ENCODE peak calls at places on chromosome 6, in five cellular contexts. I is GM12878, A is K562, D is GM12891, W is HepG2. N is an unnamed sample.

GRCh38 chr6:154619183-154619582 is 108.7 kb upstream of the CNKSR3 start:
- DNase-seq in A (no peak), I (no peak), W (no peak), D (no peak), N (no peak)

GRCh38 chr6:19736066-19736465 is 101.1 kb upstream of the ID4 start:
- DNase-seq in D (no peak), W (no peak), A (no peak), I (no peak), N (no peak)

GRCh38 chr6:4899249-4899648 is 104.6 kb downstream of the RPP40 start:
- DNase-seq in D (no peak), I (no peak), W (no peak), A (no peak), N (no peak)

GRCh38 chr6:22068561-22069346 is 228.1 kb downstream of the PRL start:
- DNase-seq in A (no peak), D (no peak), I (peak), W (no peak), N (no peak)

GRCh38 chr6:116461563-116462507 is 660 bp downstream of the CALHM6 start:
- DNase-seq in W (no peak), D (peak), A (no peak), I (no peak), N (peak)

GRCh38 chr6:170265655-170266054 is 25.2 kb downstream of the DLL1 start:
- DNase-seq in W (peak), A (no peak), D (no peak), I (no peak), N (no peak)

GRCh38 chr6:25035451-25036435 is 100.0 kb upstream of the RIPOR2 start:
- DNase-seq in D (no peak), W (no peak), A (no peak), I (no peak), N (no peak)

GRCh38 chr6:39344821-39345280 is 22.3 kb upstream of the KCNK16 start:
- DNase-seq in D (no peak), W (no peak), I (no peak), A (no peak), N (no peak)

GRCh38 chr6:154824076-154824475 is 90.9 kb downstream of the SCAF8 start:
- DNase-seq in W (no peak), D (no peak), A (no peak), I (no peak), N (no peak)

GRCh38 chr6:45457141-45457540 is 79.4 kb upstream of the SUPT3H start:
- DNase-seq in W (no peak), I (no peak), D (no peak), A (no peak), N (no peak)

GRCh38 chr6:2203264-2203663 is 42.1 kb downstream of the GMDS start:
- DNase-seq in W (no peak), I (no peak), A (no peak), D (no peak), N (no peak)

GRCh38 chr6:81890846-81891245 is 138.4 kb upstream of the TENT5A start:
- DNase-seq in W (no peak), I (no peak), A (no peak), D (no peak), N (no peak)

GRCh38 chr6:154410619-154411044 is 54.0 kb upstream of the IPCEF1 start:
- DNase-seq in I (no peak), A (no peak), D (no peak), W (peak), N (no peak)

GRCh38 chr6:84696181-84696580 is 68.2 kb downstream of the TBX18 start:
- DNase-seq in I (no peak), A (no peak), D (no peak), W (no peak), N (no peak)

GRCh38 chr6:29887819-29888581 is 54.3 kb upstream of the HLA-A start:
- DNase-seq in W (no peak), I (peak), D (peak), A (no peak), N (peak)

GRCh38 chr6:80186082-80186481 is 79.6 kb downstream of the BCKDHB start:
- DNase-seq in D (no peak), W (no peak), I (no peak), A (no peak), N (no peak)

GRCh38 chr6:169048806-169049205 is 204.8 kb downstream of the THBS2 start:
- DNase-seq in A (no peak), I (no peak), D (no peak), W (no peak), N (no peak)

GRCh38 chr6:119273799-119274595 is 75.6 kb downstream of the MAN1A1 start:
- DNase-seq in W (no peak), A (no peak), D (no peak), I (no peak), N (no peak)

DNA sequence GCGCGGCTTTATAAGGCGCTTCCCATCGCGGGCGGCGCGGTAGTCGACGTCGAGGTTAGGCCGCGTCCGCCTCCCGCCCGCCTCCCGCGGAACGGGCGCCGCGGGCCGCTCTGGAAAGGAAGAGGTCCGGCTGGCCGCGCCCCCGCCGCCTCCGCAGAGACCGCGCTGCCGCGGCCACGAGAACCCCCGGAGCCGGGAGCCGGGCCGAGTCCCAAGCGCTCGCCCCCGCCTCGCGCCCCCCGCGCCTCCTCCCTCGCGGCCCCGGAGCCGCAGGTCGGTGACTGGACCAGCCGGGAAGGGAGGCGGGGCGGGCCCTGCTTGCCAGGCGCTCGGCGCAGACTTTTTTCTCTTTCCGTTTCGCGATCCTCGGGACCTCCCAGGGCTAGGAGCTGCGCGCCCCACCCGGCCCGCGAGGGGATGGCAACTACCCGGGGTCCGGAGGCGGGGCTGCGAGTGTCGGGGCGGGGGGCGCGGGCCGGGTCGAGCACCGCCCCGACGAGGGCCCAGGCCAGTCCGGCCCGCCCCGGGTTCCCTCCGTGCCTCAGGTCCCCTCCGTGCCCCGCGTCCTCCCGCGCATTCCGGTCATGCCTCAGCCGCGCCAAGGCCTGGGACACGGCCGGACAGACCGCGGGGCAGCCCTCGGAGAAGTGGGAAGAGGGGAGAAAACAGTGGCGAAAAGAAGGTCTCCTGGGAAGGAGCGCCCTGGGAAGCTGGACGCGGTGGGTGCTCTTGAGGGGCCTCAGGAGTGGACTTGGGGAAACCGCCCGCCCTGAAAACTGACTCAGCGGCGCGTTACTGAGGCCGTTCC is 421 bp upstream of the PXDC1 start:
- DNase-seq in I (no peak), D (peak), W (peak), A (peak), N (peak)
- TF ChIP-seq POLR2AphosphoS5 in I (no peak), D (no peak), W (peak), A (no peak), N (no peak)

GRCh38 chr6:41373367-41373918 is 38.0 kb downstream of the NCR2 start:
- DNase-seq in W (no peak), D (no peak), A (no peak), I (no peak), N (no peak)

GRCh38 chr6:41370488-41371111 is 35.2 kb downstream of the NCR2 start:
- DNase-seq in W (no peak), I (no peak), D (no peak), A (no peak), N (no peak)

GRCh38 chr6:41371461-41371991 is 36.1 kb downstream of the NCR2 start:
- DNase-seq in A (no peak), W (no peak), I (no peak), D (no peak), N (no peak)

GRCh38 chr6:41372526-41373366 is 37.3 kb downstream of the NCR2 start:
- DNase-seq in A (no peak), D (no peak), W (peak), I (no peak), N (peak)

GRCh38 chr6:41371992-41372525 is 36.7 kb downstream of the NCR2 start:
- DNase-seq in I (no peak), W (no peak), D (no peak), A (no peak), N (no peak)
- TF ChIP-seq TAF1 in I (no peak), W (no peak), D (no peak), A (no peak), N (no peak)

GRCh38 chr6:122248001-122248669 is 151.3 kb upstream of the HSF2 start:
- DNase-seq in A (no peak), D (no peak), I (no peak), W (no peak), N (no peak)

GRCh38 chr6:122248844-122249243 is 150.6 kb upstream of the HSF2 start:
- DNase-seq in W (no peak), A (no peak), D (no peak), I (no peak), N (no peak)

GRCh38 chr6:122246906-122247658 is 152.4 kb upstream of the HSF2 start:
- DNase-seq in W (no peak), D (no peak), I (no peak), A (no peak), N (no peak)
- TF ChIP-seq POLR2A in W (no peak), D (no peak), I (no peak), A (no peak), N (no peak)

GRCh38 chr6:105882071-105882803 is 203.9 kb upstream of the PRDM1 start:
- DNase-seq in D (no peak), I (no peak), A (no peak), W (no peak), N (no peak)
- TF ChIP-seq POLR2AphosphoS5 in D (no peak), I (no peak), A (no peak), W (no peak), N (no peak)

GRCh38 chr6:140174509-140174908 is 800.1 kb upstream of the CITED2 start:
- DNase-seq in A (no peak), I (no peak), W (no peak), D (no peak), N (no peak)
- TF ChIP-seq TAF1 in A (no peak), I (no peak), W (no peak), D (no peak), N (no peak)

DNA sequence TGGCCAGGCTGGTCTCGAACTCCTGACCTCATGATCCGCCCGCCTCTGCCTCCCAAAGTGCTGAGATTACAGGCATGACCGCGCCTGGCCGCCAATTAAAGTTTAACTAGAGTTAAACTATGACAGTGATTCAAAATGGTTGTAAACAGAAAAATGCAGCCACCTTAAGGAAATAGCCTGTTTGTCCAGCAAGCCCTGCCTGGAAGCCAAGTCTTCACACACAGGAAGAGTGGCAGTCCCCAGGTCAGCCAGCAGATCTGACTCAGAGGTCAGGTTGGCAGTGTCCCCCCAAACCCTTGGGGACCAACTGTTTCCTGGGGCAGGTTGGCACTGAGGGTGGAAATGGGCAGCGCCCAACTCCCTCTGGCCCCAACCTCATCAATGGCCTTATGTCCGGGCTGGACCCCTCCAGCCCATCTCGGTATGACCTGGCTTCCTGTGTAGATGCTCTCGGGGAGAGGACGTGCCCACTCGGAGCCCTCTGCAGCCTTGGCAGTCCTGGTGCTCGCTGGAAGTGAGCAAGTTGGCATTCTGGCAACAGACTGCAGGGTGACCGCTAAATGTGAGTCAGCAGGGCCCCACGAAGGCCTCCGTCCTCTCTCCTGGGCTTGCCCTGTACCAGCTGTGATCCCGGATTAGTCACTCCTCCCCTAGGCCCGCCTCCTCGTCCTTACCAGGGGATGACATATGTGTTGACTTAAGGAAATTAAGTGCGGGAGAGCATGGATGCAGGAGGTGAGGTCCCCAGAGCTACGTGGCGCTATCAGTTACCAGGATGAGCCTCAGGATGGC is 9.7 kb upstream of the HSP90AB1 start:
- DNase-seq in I (no peak), D (no peak), A (peak), W (peak), N (no peak)
- TF ChIP-seq POLR2A in I (no peak), D (no peak), A (no peak), W (no peak), N (peak)

GRCh38 chr6:113352831-113353230 is 504.3 kb upstream of the MARCKS start:
- DNase-seq in A (no peak), D (no peak), W (no peak), I (no peak), N (no peak)

GRCh38 chr6:113347420-113347819 is 509.7 kb upstream of the MARCKS start:
- DNase-seq in W (no peak), D (no peak), A (no peak), I (no peak), N (no peak)

GRCh38 chr6:113350521-113350920 is 506.6 kb upstream of the MARCKS start:
- DNase-seq in A (no peak), W (no peak), D (no peak), I (no peak), N (no peak)

GRCh38 chr6:113352029-113352801 is 504.9 kb upstream of the MARCKS start:
- DNase-seq in D (no peak), I (no peak), A (no peak), W (peak), N (no peak)

GRCh38 chr6:113351183-113351834 is 505.8 kb upstream of the MARCKS start:
- DNase-seq in I (no peak), A (no peak), W (no peak), D (no peak), N (no peak)
- TF ChIP-seq POLR2AphosphoS5 in I (no peak), A (no peak), W (no peak), D (no peak), N (no peak)

GRCh38 chr6:122726649-122727048 is 52.9 kb upstream of the FABP7 start:
- DNase-seq in A (no peak), I (no peak), W (peak), D (no peak), N (no peak)
- TF ChIP-seq TAF1 in A (no peak), I (no peak), W (no peak), D (no peak), N (no peak)

DNA sequence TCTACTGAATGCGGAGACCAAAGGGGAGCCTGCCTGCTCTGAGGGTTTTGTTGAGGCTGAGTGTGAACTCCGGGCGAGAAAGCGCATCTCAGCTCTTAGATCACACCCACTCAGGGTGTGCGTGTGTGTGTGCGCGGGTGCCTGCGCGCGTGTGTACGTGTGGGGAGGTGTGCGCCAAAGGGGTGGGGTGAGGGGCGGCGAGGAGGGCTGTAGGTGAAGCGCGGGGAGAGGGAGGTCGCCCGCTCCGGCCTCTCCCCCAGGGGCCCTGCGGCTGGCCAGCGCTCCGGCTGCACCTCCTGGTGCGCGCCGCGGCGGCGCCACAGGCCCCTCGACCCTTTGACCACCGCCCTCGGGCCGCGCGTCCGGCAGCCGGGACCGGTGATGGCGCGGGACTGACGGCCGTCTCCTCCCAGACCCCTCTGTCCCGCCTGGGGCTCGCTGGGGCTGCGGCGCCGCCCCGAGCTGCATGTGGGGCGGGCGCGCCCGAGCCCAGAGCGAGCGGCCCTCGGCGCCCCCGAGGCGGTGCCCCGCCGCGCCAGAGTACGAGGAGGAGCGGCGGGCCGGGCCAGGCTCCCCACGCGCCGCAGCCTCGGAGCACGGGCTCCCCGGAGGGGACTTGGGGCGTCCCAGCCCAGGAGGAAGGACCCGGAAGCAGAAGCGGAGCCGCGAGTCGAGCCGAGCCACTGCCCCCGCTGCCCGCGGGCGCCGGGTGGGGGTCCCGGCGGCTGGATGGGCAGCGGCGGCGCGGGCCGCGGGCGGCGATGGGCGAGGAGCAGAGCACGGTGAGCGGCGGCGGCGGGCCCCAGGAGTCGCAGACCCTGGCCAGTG is at the start of gene RNF217:
- DNase-seq in A (peak), W (no peak), D (peak), I (no peak), N (peak)
- TF ChIP-seq POLR2A in A (peak), W (no peak), D (no peak), I (no peak), N (no peak)